ENCODE peak calls at places on chromosomes 13 and 19, in six cellular contexts. One of them, this sample, is unnamed.

GRCh38 chr13:44768775-44769578 is 192.8 kb upstream of the TSC22D1 start:
- DNase-seq in CD4-positive, alpha-beta T cell: no peak
- DNase-seq in CD8-positive, alpha-beta T cell: no peak
- DNase-seq in glutamatergic neuron: no peak
- DNase-seq in neural progenitor cell: no peak
- DNase-seq in thyroid gland: no peak
- DNase-seq in this sample: no peak

GRCh38 chr13:41145136-41145908 is 12.7 kb upstream of the KBTBD6 start:
- DNase-seq in glutamatergic neuron: no peak
- DNase-seq in thyroid gland: no peak
- DNase-seq in CD4-positive, alpha-beta T cell: no peak
- DNase-seq in CD8-positive, alpha-beta T cell: no peak
- DNase-seq in neural progenitor cell: no peak
- DNase-seq in this sample: no peak

GRCh38 chr13:97892717-97893116 is 60.8 kb upstream of the IPO5 start:
- DNase-seq in CD4-positive, alpha-beta T cell: no peak
- DNase-seq in neural progenitor cell: no peak
- DNase-seq in CD8-positive, alpha-beta T cell: no peak
- DNase-seq in thyroid gland: no peak
- DNase-seq in glutamatergic neuron: no peak
- DNase-seq in this sample: no peak

GRCh38 chr19:3075605-3076431 is 13.5 kb upstream of the TLE5 start:
- DNase-seq in CD4-positive, alpha-beta T cell: peak
- DNase-seq in glutamatergic neuron: peak
- DNase-seq in neural progenitor cell: peak
- DNase-seq in CD8-positive, alpha-beta T cell: peak
- DNase-seq in thyroid gland: peak
- DNase-seq in this sample: peak

GRCh38 chr13:110826861-110827672 is 87.8 kb downstream of the ANKRD10 start:
- DNase-seq in neural progenitor cell: no peak
- DNase-seq in CD8-positive, alpha-beta T cell: no peak
- DNase-seq in CD4-positive, alpha-beta T cell: no peak
- DNase-seq in thyroid gland: no peak
- DNase-seq in glutamatergic neuron: no peak
- DNase-seq in this sample: no peak

GRCh38 chr13:51342706-51343105 is 3.2 kb downstream of the SERPINE3 start:
- DNase-seq in thyroid gland: no peak
- DNase-seq in CD4-positive, alpha-beta T cell: no peak
- DNase-seq in glutamatergic neuron: no peak
- DNase-seq in CD8-positive, alpha-beta T cell: no peak
- DNase-seq in neural progenitor cell: no peak
- DNase-seq in this sample: no peak

GRCh38 chr19:58569943-58570670 is 3.0 kb downstream of the MZF1 start:
- DNase-seq in CD4-positive, alpha-beta T cell: no peak
- DNase-seq in CD8-positive, alpha-beta T cell: no peak
- DNase-seq in glutamatergic neuron: no peak
- DNase-seq in thyroid gland: no peak
- DNase-seq in neural progenitor cell: no peak
- DNase-seq in this sample: no peak

GRCh38 chr13:49629947-49630346 is 1.6 kb downstream of the ARL11 start:
- DNase-seq in neural progenitor cell: no peak
- DNase-seq in CD8-positive, alpha-beta T cell: no peak
- DNase-seq in thyroid gland: no peak
- DNase-seq in glutamatergic neuron: no peak
- DNase-seq in CD4-positive, alpha-beta T cell: no peak
- DNase-seq in this sample: no peak

GRCh38 chr19:4414144-4414799 is 11.8 kb downstream of the CHAF1A start:
- DNase-seq in thyroid gland: no peak
- DNase-seq in CD4-positive, alpha-beta T cell: no peak
- DNase-seq in glutamatergic neuron: no peak
- DNase-seq in neural progenitor cell: no peak
- DNase-seq in CD8-positive, alpha-beta T cell: no peak
- DNase-seq in this sample: no peak

GRCh38 chr19:55486971-55487883 is 1.0 kb upstream of the SSC5D start:
- DNase-seq in neural progenitor cell: peak
- DNase-seq in CD8-positive, alpha-beta T cell: no peak
- DNase-seq in glutamatergic neuron: peak
- DNase-seq in CD4-positive, alpha-beta T cell: no peak
- DNase-seq in thyroid gland: peak
- DNase-seq in this sample: peak

GRCh38 chr13:100214886-100215285 is 126.0 kb downstream of the PCCA start:
- DNase-seq in glutamatergic neuron: no peak
- DNase-seq in thyroid gland: no peak
- DNase-seq in CD8-positive, alpha-beta T cell: no peak
- DNase-seq in CD4-positive, alpha-beta T cell: no peak
- DNase-seq in neural progenitor cell: no peak
- DNase-seq in this sample: no peak

GRCh38 chr13:25214371-25215252 is 42.5 kb upstream of the AMER2 start:
- DNase-seq in CD4-positive, alpha-beta T cell: no peak
- DNase-seq in CD8-positive, alpha-beta T cell: no peak
- DNase-seq in neural progenitor cell: no peak
- DNase-seq in thyroid gland: no peak
- DNase-seq in glutamatergic neuron: no peak
- DNase-seq in this sample: no peak

GRCh38 chr13:31069808-31070544 is 91.7 kb downstream of the HSPH1 start:
- DNase-seq in glutamatergic neuron: peak
- DNase-seq in neural progenitor cell: no peak
- DNase-seq in CD8-positive, alpha-beta T cell: no peak
- DNase-seq in thyroid gland: no peak
- DNase-seq in CD4-positive, alpha-beta T cell: no peak
- DNase-seq in this sample: no peak

GRCh38 chr19:15195987-15196682 is 4.7 kb downstream of the NOTCH3 start:
- DNase-seq in thyroid gland: peak
- DNase-seq in CD4-positive, alpha-beta T cell: peak
- DNase-seq in glutamatergic neuron: no peak
- DNase-seq in CD8-positive, alpha-beta T cell: no peak
- DNase-seq in neural progenitor cell: peak
- DNase-seq in this sample: no peak

GRCh38 chr19:15330801-15331418 is 1.4 kb downstream of the BRD4 start:
- DNase-seq in CD4-positive, alpha-beta T cell: no peak
- DNase-seq in CD8-positive, alpha-beta T cell: no peak
- DNase-seq in neural progenitor cell: peak
- DNase-seq in thyroid gland: no peak
- DNase-seq in glutamatergic neuron: no peak
- DNase-seq in this sample: no peak

GRCh38 chr19:38556521-38557174 is 61.1 kb downstream of the MAP4K1 start:
- DNase-seq in CD4-positive, alpha-beta T cell: no peak
- DNase-seq in glutamatergic neuron: no peak
- DNase-seq in thyroid gland: no peak
- DNase-seq in neural progenitor cell: no peak
- DNase-seq in CD8-positive, alpha-beta T cell: no peak
- DNase-seq in this sample: no peak

GRCh38 chr13:35460061-35460460 is 16.4 kb downstream of the MAB21L1 start:
- DNase-seq in glutamatergic neuron: no peak
- DNase-seq in thyroid gland: no peak
- DNase-seq in CD8-positive, alpha-beta T cell: no peak
- DNase-seq in neural progenitor cell: no peak
- DNase-seq in CD4-positive, alpha-beta T cell: no peak
- DNase-seq in this sample: no peak

GRCh38 chr13:23921451-23921888 is 24.2 kb upstream of the C1QTNF9B start:
- DNase-seq in neural progenitor cell: peak
- DNase-seq in CD8-positive, alpha-beta T cell: no peak
- DNase-seq in glutamatergic neuron: no peak
- DNase-seq in CD4-positive, alpha-beta T cell: no peak
- DNase-seq in thyroid gland: no peak
- DNase-seq in this sample: peak

GRCh38 chr13:112702341-112702982 is 12.6 kb downstream of the ATP11A start:
- DNase-seq in CD8-positive, alpha-beta T cell: no peak
- DNase-seq in glutamatergic neuron: no peak
- DNase-seq in neural progenitor cell: no peak
- DNase-seq in thyroid gland: no peak
- DNase-seq in CD4-positive, alpha-beta T cell: no peak
- DNase-seq in this sample: no peak

GRCh38 chr13:113491418-113491883 is 940 bp upstream of the DCUN1D2 start:
- DNase-seq in thyroid gland: no peak
- DNase-seq in neural progenitor cell: peak
- DNase-seq in glutamatergic neuron: peak
- DNase-seq in CD8-positive, alpha-beta T cell: no peak
- DNase-seq in CD4-positive, alpha-beta T cell: no peak
- DNase-seq in this sample: peak

GRCh38 chr19:31570718-31571117 is 221.5 kb upstream of the TSHZ3 start:
- DNase-seq in thyroid gland: no peak
- DNase-seq in CD4-positive, alpha-beta T cell: no peak
- DNase-seq in neural progenitor cell: no peak
- DNase-seq in glutamatergic neuron: no peak
- DNase-seq in CD8-positive, alpha-beta T cell: no peak
- DNase-seq in this sample: no peak

GRCh38 chr19:5850189-5850588 is 1.1 kb downstream of the FUT3 start:
- DNase-seq in CD8-positive, alpha-beta T cell: no peak
- DNase-seq in neural progenitor cell: no peak
- DNase-seq in thyroid gland: no peak
- DNase-seq in CD4-positive, alpha-beta T cell: no peak
- DNase-seq in glutamatergic neuron: no peak
- DNase-seq in this sample: no peak

GRCh38 chr19:32040246-32040645 is 305.2 kb upstream of the ZNF507 start:
- DNase-seq in neural progenitor cell: no peak
- DNase-seq in glutamatergic neuron: no peak
- DNase-seq in CD4-positive, alpha-beta T cell: no peak
- DNase-seq in thyroid gland: no peak
- DNase-seq in CD8-positive, alpha-beta T cell: no peak
- DNase-seq in this sample: no peak

GRCh38 chr19:4140237-4140711 is 13.2 kb upstream of the CREB3L3 start:
- DNase-seq in CD4-positive, alpha-beta T cell: no peak
- DNase-seq in glutamatergic neuron: peak
- DNase-seq in CD8-positive, alpha-beta T cell: no peak
- DNase-seq in neural progenitor cell: peak
- DNase-seq in thyroid gland: peak
- DNase-seq in this sample: peak

GRCh38 chr13:108227651-108228272 is 9.6 kb downstream of the ABHD13 start:
- DNase-seq in glutamatergic neuron: no peak
- DNase-seq in CD8-positive, alpha-beta T cell: no peak
- DNase-seq in thyroid gland: no peak
- DNase-seq in CD4-positive, alpha-beta T cell: no peak
- DNase-seq in neural progenitor cell: peak
- DNase-seq in this sample: peak

GRCh38 chr19:7579182-7579581 is 16.5 kb upstream of the CAMSAP3 start:
- DNase-seq in thyroid gland: no peak
- DNase-seq in CD4-positive, alpha-beta T cell: no peak
- DNase-seq in glutamatergic neuron: no peak
- DNase-seq in neural progenitor cell: no peak
- DNase-seq in CD8-positive, alpha-beta T cell: no peak
- DNase-seq in this sample: no peak

GRCh38 chr13:109200556-109200955 is 571.1 kb downstream of the MYO16 start:
- DNase-seq in neural progenitor cell: no peak
- DNase-seq in thyroid gland: no peak
- DNase-seq in CD8-positive, alpha-beta T cell: no peak
- DNase-seq in glutamatergic neuron: no peak
- DNase-seq in CD4-positive, alpha-beta T cell: no peak
- DNase-seq in this sample: no peak

GRCh38 chr19:29664753-29665214 is 477 bp upstream of the PLEKHF1 start:
- DNase-seq in glutamatergic neuron: no peak
- DNase-seq in thyroid gland: no peak
- DNase-seq in neural progenitor cell: no peak
- DNase-seq in CD4-positive, alpha-beta T cell: no peak
- DNase-seq in CD8-positive, alpha-beta T cell: no peak
- DNase-seq in this sample: no peak
- TF ChIP-seq CTCF in glutamatergic neuron: no peak
- TF ChIP-seq CTCF in thyroid gland: no peak
- TF ChIP-seq CTCF in neural progenitor cell: no peak
- TF ChIP-seq CTCF in CD4-positive, alpha-beta T cell: peak
- TF ChIP-seq CTCF in CD8-positive, alpha-beta T cell: no peak
- TF ChIP-seq CTCF in this sample: peak

DNA sequence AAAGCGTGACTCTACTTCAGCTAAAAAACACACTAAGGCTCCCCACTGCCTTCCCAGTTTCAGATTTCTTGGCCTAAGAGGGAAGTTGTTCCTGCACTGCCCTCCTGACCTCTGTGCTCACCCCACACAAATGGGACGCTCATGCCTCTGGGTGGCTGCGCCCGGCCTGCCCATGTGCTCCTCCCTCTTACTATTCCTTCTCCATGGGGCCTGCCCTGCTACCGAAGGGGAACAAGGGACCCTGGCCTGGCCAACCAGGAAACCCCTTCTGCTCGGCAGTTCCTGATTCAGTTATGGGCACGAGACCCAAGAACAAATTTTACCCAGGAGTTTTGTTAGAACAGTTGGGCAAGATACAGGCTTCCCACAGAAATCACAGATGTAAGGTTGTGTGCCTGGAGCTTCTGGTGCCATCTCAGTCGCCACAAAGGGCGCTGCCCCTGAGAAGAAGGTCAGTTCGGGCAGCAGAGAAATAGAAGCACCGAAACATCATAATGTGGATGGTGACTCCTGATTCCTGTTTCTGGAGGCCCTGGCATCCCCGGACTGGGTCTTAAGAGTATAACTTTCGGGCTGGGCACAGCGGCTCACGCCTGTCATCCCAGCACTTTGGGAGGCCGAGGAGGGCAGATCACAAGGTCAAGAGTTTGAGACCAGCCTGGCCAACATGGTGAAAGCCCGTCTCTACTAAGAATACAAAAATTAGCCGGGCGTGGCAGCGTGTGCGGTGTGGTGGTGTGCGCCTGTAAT is 5.4 kb upstream of the PLPP2 start:
- DNase-seq in CD8-positive, alpha-beta T cell: no peak
- DNase-seq in CD4-positive, alpha-beta T cell: no peak
- DNase-seq in thyroid gland: no peak
- DNase-seq in glutamatergic neuron: no peak
- DNase-seq in neural progenitor cell: no peak
- DNase-seq in this sample: no peak
- TF ChIP-seq CTCF in CD8-positive, alpha-beta T cell: no peak
- TF ChIP-seq CTCF in CD4-positive, alpha-beta T cell: no peak
- TF ChIP-seq CTCF in thyroid gland: no peak
- TF ChIP-seq CTCF in glutamatergic neuron: no peak
- TF ChIP-seq CTCF in neural progenitor cell: no peak
- TF ChIP-seq CTCF in this sample: no peak

GRCh38 chr13:53151692-53152421 is 123.2 kb downstream of the OLFM4 start:
- DNase-seq in thyroid gland: peak
- DNase-seq in neural progenitor cell: peak
- DNase-seq in CD8-positive, alpha-beta T cell: peak
- DNase-seq in glutamatergic neuron: peak
- DNase-seq in CD4-positive, alpha-beta T cell: no peak
- DNase-seq in this sample: peak
- TF ChIP-seq CTCF in thyroid gland: peak
- TF ChIP-seq CTCF in neural progenitor cell: peak
- TF ChIP-seq CTCF in CD8-positive, alpha-beta T cell: no peak
- TF ChIP-seq CTCF in glutamatergic neuron: peak
- TF ChIP-seq CTCF in CD4-positive, alpha-beta T cell: no peak
- TF ChIP-seq CTCF in this sample: peak

GRCh38 chr19:47348819-47349795 is at the start of gene DHX34:
- DNase-seq in CD4-positive, alpha-beta T cell: peak
- DNase-seq in glutamatergic neuron: peak
- DNase-seq in CD8-positive, alpha-beta T cell: peak
- DNase-seq in neural progenitor cell: peak
- DNase-seq in thyroid gland: peak
- DNase-seq in this sample: peak
- TF ChIP-seq CTCF in CD4-positive, alpha-beta T cell: peak
- TF ChIP-seq CTCF in glutamatergic neuron: peak
- TF ChIP-seq CTCF in CD8-positive, alpha-beta T cell: peak
- TF ChIP-seq CTCF in neural progenitor cell: peak
- TF ChIP-seq CTCF in thyroid gland: peak
- TF ChIP-seq CTCF in this sample: peak

DNA sequence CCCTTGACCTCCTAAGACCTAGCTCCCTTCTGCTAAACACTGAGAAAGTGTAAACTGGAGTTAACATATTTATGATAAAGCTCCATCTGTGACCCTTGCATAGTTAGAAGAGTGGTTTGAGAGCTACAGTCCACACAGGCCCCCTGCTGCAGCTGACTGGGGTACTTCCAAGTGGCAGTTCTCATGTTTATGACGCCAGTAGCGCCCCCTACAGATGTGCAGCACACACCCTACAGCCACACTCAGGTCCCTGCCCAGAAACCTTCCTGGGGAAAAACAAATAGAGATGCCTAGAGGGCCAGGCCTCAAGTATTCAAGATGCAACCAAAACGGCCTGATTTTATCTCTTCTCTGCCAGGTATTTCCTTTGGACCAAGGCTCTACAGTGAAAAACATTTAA is 553.2 kb downstream of the EFNB2 start:
- DNase-seq in neural progenitor cell: peak
- DNase-seq in glutamatergic neuron: no peak
- DNase-seq in CD8-positive, alpha-beta T cell: no peak
- DNase-seq in thyroid gland: no peak
- DNase-seq in CD4-positive, alpha-beta T cell: no peak
- DNase-seq in this sample: no peak
- TF ChIP-seq CTCF in neural progenitor cell: peak
- TF ChIP-seq CTCF in glutamatergic neuron: no peak
- TF ChIP-seq CTCF in CD8-positive, alpha-beta T cell: no peak
- TF ChIP-seq CTCF in thyroid gland: no peak
- TF ChIP-seq CTCF in CD4-positive, alpha-beta T cell: no peak
- TF ChIP-seq CTCF in this sample: no peak

This sample was measured in neural crest cell.